ENCODE peak calls at places on chromosomes 11 and 22, in nine cellular contexts. S is thyroid gland; J is effector memory CD8-positive, alpha-beta T cell; N is fibroblast of lung; W is IMR-90; L is gastrocnemius medialis; Z is MV-4-11; R is naive thymus-derived CD4-positive, alpha-beta T cell; G is tibial nerve. I is an unnamed sample.

GRCh38 chr11:19711911-19712280 is 741 bp upstream of the NAV2 start:
- DNase-seq in S (peak), J (no peak), N (no peak), W (no peak), L (no peak), Z (peak), R (no peak), G (no peak), I (no peak)

GRCh38 chr11:5476184-5476819 is 12.2 kb upstream of the OR52D1 start:
- DNase-seq in S (peak), J (peak), N (peak), W (peak), L (no peak), Z (peak), R (peak), G (peak), I (peak)

GRCh38 chr11:102724904-102725515 is at the start of gene MMP8:
- DNase-seq in S (no peak), J (no peak), N (no peak), W (peak), L (no peak), Z (no peak), R (no peak), G (no peak), I (peak)

GRCh38 chr11:12587333-12587997 is 86.8 kb upstream of the TEAD1 start:
- DNase-seq in S (no peak), J (no peak), N (peak), W (peak), L (no peak), Z (no peak), R (no peak), G (no peak), I (peak)

GRCh38 chr22:31876156-31877035 is 67.9 kb upstream of the YWHAH start:
- DNase-seq in S (no peak), J (no peak), N (no peak), W (no peak), L (no peak), Z (peak), R (no peak), G (no peak), I (no peak)

GRCh38 chr11:61509058-61510029 is 795 bp downstream of the LRRC10B start:
- DNase-seq in S (peak), J (peak), N (peak), W (peak), L (peak), Z (peak), R (peak), G (no peak), I (peak)

GRCh38 chr11:73257342-73258103 is 14.6 kb upstream of the P2RY6 start:
- DNase-seq in S (peak), J (no peak), N (peak), W (peak), L (peak), Z (no peak), R (no peak), G (peak), I (peak)

GRCh38 chr11:61534025-61534900 is 25.7 kb downstream of the LRRC10B start:
- DNase-seq in S (no peak), J (no peak), N (no peak), W (no peak), L (no peak), Z (no peak), R (no peak), G (no peak), I (no peak)

GRCh38 chr11:62923634-62924411 is 2.7 kb upstream of the CHRM1 start:
- DNase-seq in S (peak), J (peak), N (no peak), W (no peak), L (no peak), Z (no peak), R (peak), G (no peak), I (no peak)

GRCh38 chr11:112524808-112525207 is 264.1 kb upstream of the PLET1 start:
- DNase-seq in S (peak), J (no peak), N (no peak), W (no peak), L (peak), Z (no peak), R (no peak), G (no peak), I (no peak)

GRCh38 chr22:36144886-36145541 is 15.5 kb downstream of the APOL3 start:
- DNase-seq in S (peak), J (no peak), N (peak), W (peak), L (peak), Z (peak), R (no peak), G (peak), I (peak)

GRCh38 chr11:2691355-2691761 is 8.4 kb downstream of the KCNQ1OT1 start:
- DNase-seq in S (no peak), J (no peak), N (no peak), W (no peak), L (peak), Z (no peak), R (no peak), G (no peak), I (no peak)

GRCh38 chr11:114319716-114320328 is 23.6 kb downstream of the NNMT start:
- DNase-seq in S (no peak), J (no peak), N (no peak), W (no peak), L (no peak), Z (no peak), R (peak), G (no peak), I (no peak)

GRCh38 chr22:44964722-44965078 is 45.1 kb downstream of the PHF21B start:
- DNase-seq in S (no peak), J (no peak), N (no peak), W (no peak), L (no peak), Z (no peak), R (no peak), G (no peak), I (no peak)

GRCh38 chr11:116232364-116232801 is 540.4 kb downstream of the BUD13 start:
- DNase-seq in S (no peak), J (no peak), N (no peak), W (no peak), L (no peak), Z (no peak), R (no peak), G (no peak), I (no peak)